ENCODE peak calls at places on chromosomes 4 and X, in six cellular contexts. M, J, H, R, C and S are unnamed samples.

GRCh38 chr4:5789141-5789540 is 78.1 kb downstream of the EVC start:
- DNase-seq in M (no peak), J (no peak), H (no peak), R (no peak), C (no peak), S (no peak)

GRCh38 chrX:129161108-129161507 is 362.2 kb downstream of the SMARCA1 start:
- DNase-seq in M (no peak), J (no peak), H (peak; percentile 13), R (no peak), C (no peak), S (no peak)

GRCh38 chr4:184279496-184280082 is 61.9 kb upstream of the ENPP6 start:
- DNase-seq in M (no peak), J (no peak), H (no peak), R (no peak), C (no peak), S (no peak)

GRCh38 chr4:148239406-148239805 is 202.8 kb downstream of the NR3C2 start:
- DNase-seq in M (no peak), J (no peak), H (no peak), R (no peak), C (no peak), S (no peak)

GRCh38 chrX:24498975-24499374 is 33.9 kb downstream of the PDK3 start:
- DNase-seq in M (no peak), J (peak; percentile 51), H (no peak), R (no peak), C (no peak), S (no peak)

GRCh38 chr4:2593003-2593402 is 56.6 kb downstream of the FAM193A start:
- DNase-seq in M (no peak), J (no peak), H (no peak), R (no peak), C (no peak), S (no peak)

GRCh38 chr4:129092636-129093172 is 635 bp downstream of the SCLT1 start:
- DNase-seq in M (no peak), J (peak; percentile 37), H (no peak), R (peak; percentile 7), C (no peak), S (no peak)

GRCh38 chr4:143241892-143242291 is 57.2 kb downstream of the USP38 start:
- DNase-seq in M (no peak), J (no peak), H (no peak), R (no peak), C (no peak), S (no peak)

GRCh38 chrX:74465424-74465823 is 44.1 kb downstream of the SLC16A2 start:
- DNase-seq in M (no peak), J (no peak), H (no peak), R (no peak), C (no peak), S (no peak)

GRCh38 chr4:173332963-173333657 is 1.0 kb downstream of the HMGB2 start:
- DNase-seq in M (no peak), J (peak; percentile 78), H (peak; percentile 25), R (no peak), C (no peak), S (no peak)

GRCh38 chrX:118049713-118050112 is 66.9 kb downstream of the KLHL13 start:
- DNase-seq in M (no peak), J (no peak), H (no peak), R (no peak), C (no peak), S (no peak)

GRCh38 chr4:36280555-36280954 is 861 bp upstream of the DTHD1 start:
- DNase-seq in M (no peak), J (no peak), H (peak; percentile 16), R (no peak), C (no peak), S (peak; percentile 23)

GRCh38 chr4:188270273-188271069 is 131.2 kb downstream of the TRIML1 start:
- DNase-seq in M (no peak), J (peak; percentile 17), H (no peak), R (no peak), C (no peak), S (no peak)

GRCh38 chr4:86910369-86910768 is 18.1 kb upstream of the C4orf36 start:
- DNase-seq in M (no peak), J (no peak), H (peak; percentile 33), R (no peak), C (no peak), S (no peak)

GRCh38 chr4:139530833-139531427 is 25.1 kb downstream of the SETD7 start:
- DNase-seq in M (no peak), J (peak; percentile 66), H (peak; percentile 79), R (no peak), C (peak; percentile 7), S (no peak)

GRCh38 chr4:183355405-183355804 is 33.2 kb upstream of the CLDN24 start:
- DNase-seq in M (no peak), J (peak; percentile 87), H (no peak), R (peak; percentile 87), C (no peak), S (no peak)

GRCh38 chr4:85783483-85783882 is 308.5 kb downstream of the ARHGAP24 start:
- DNase-seq in M (no peak), J (no peak), H (no peak), R (peak; percentile 93), C (no peak), S (no peak)

GRCh38 chr4:6408263-6408662 is 64.2 kb downstream of the PPP2R2C start:
- DNase-seq in M (no peak), J (no peak), H (peak; percentile 93), R (no peak), C (no peak), S (no peak)

GRCh38 chr4:1825326-1825725 is 30.6 kb downstream of the LETM1 start:
- DNase-seq in M (no peak), J (peak; percentile 77), H (no peak), R (no peak), C (no peak), S (no peak)

GRCh38 chr4:39469429-39470077 is 10.7 kb downstream of the LIAS start:
- DNase-seq in M (no peak), J (peak; percentile 90), H (peak; percentile 68), R (peak; percentile 81), C (no peak), S (no peak)

GRCh38 chr4:59571805-59572430 is 1628.2 kb upstream of the ADGRL3 start:
- DNase-seq in M (no peak), J (no peak), H (no peak), R (no peak), C (no peak), S (no peak)

GRCh38 chrX:9131066-9131465 is 97.1 kb upstream of the FAM9B start:
- DNase-seq in M (no peak), J (no peak), H (no peak), R (no peak), C (no peak), S (no peak)

GRCh38 chrX:2767631-2768455 is 16.0 kb downstream of the XG start:
- DNase-seq in M (no peak), J (peak; percentile 81), H (peak; percentile 50), R (no peak), C (no peak), S (no peak)

GRCh38 chrX:72297953-72298730 is 7.6 kb downstream of the CITED1 start:
- DNase-seq in M (no peak), J (peak; percentile 57), H (peak; percentile 74), R (no peak), C (no peak), S (no peak)

GRCh38 chr4:155653052-155653451 is 13.6 kb upstream of the GUCY1A1 start:
- DNase-seq in M (no peak), J (no peak), H (no peak), R (no peak), C (no peak), S (no peak)

GRCh38 chr4:41835321-41835995 is 86.9 kb upstream of the PHOX2B start:
- DNase-seq in M (no peak), J (no peak), H (no peak), R (no peak), C (no peak), S (no peak)

GRCh38 chrX:23634181-23634580 is 33.1 kb upstream of the PRDX4 start:
- DNase-seq in M (no peak), J (peak; percentile 73), H (peak; percentile 26), R (no peak), C (no peak), S (no peak)